ENCODE peak calls at places on chromosome 4, in six cellular contexts. One of them, this sample, is unnamed.

GRCh38 chr4:124111922-124112321 is 600.6 kb downstream of the ANKRD50 start:
- DNase-seq in IMR-90: peak
- DNase-seq in heart left ventricle: peak
- DNase-seq in dorsolateral prefrontal cortex: no peak
- DNase-seq in AG09309: peak
- DNase-seq in stomach: no peak
- DNase-seq in this sample: peak

GRCh38 chr4:37999000-37999745 is 39.0 kb downstream of the PTTG2 start:
- DNase-seq in IMR-90: no peak
- DNase-seq in heart left ventricle: no peak
- DNase-seq in dorsolateral prefrontal cortex: no peak
- DNase-seq in AG09309: no peak
- DNase-seq in stomach: no peak
- DNase-seq in this sample: no peak

GRCh38 chr4:181820518-181820917 is 422.7 kb upstream of the TENM3 start:
- DNase-seq in IMR-90: no peak
- DNase-seq in heart left ventricle: no peak
- DNase-seq in dorsolateral prefrontal cortex: no peak
- DNase-seq in AG09309: no peak
- DNase-seq in stomach: no peak
- DNase-seq in this sample: no peak

GRCh38 chr4:80806472-80806871 is 224.0 kb upstream of the BMP3 start:
- DNase-seq in IMR-90: no peak
- DNase-seq in heart left ventricle: no peak
- DNase-seq in dorsolateral prefrontal cortex: no peak
- DNase-seq in AG09309: no peak
- DNase-seq in stomach: no peak
- DNase-seq in this sample: no peak

GRCh38 chr4:33477715-33478114 is 2757.5 kb downstream of the PCDH7 start:
- DNase-seq in IMR-90: no peak
- DNase-seq in heart left ventricle: no peak
- DNase-seq in dorsolateral prefrontal cortex: no peak
- DNase-seq in AG09309: no peak
- DNase-seq in stomach: no peak
- DNase-seq in this sample: no peak

GRCh38 chr4:81180916-81181315 is 34.1 kb downstream of the PRKG2 start:
- DNase-seq in IMR-90: no peak
- DNase-seq in heart left ventricle: no peak
- DNase-seq in dorsolateral prefrontal cortex: no peak
- DNase-seq in AG09309: no peak
- DNase-seq in stomach: no peak
- DNase-seq in this sample: no peak

GRCh38 chr4:117447925-117448324 is 362.5 kb upstream of the TRAM1L1 start:
- DNase-seq in IMR-90: no peak
- DNase-seq in heart left ventricle: no peak
- DNase-seq in dorsolateral prefrontal cortex: no peak
- DNase-seq in AG09309: no peak
- DNase-seq in stomach: no peak
- DNase-seq in this sample: no peak

GRCh38 chr4:164871673-164872072 is 5.3 kb upstream of the APELA start:
- DNase-seq in IMR-90: no peak
- DNase-seq in heart left ventricle: no peak
- DNase-seq in dorsolateral prefrontal cortex: no peak
- DNase-seq in AG09309: no peak
- DNase-seq in stomach: no peak
- DNase-seq in this sample: no peak

GRCh38 chr4:11416071-11416766 is 12.5 kb downstream of the HS3ST1 start:
- DNase-seq in IMR-90: no peak
- DNase-seq in heart left ventricle: no peak
- DNase-seq in dorsolateral prefrontal cortex: no peak
- DNase-seq in AG09309: no peak
- DNase-seq in stomach: no peak
- DNase-seq in this sample: no peak

GRCh38 chr4:183098723-183099536 is at the start of gene WWC2:
- DNase-seq in IMR-90: peak
- DNase-seq in heart left ventricle: peak
- DNase-seq in dorsolateral prefrontal cortex: peak
- DNase-seq in AG09309: peak
- DNase-seq in stomach: peak
- DNase-seq in this sample: peak

GRCh38 chr4:156779774-156780173 is 191.8 kb downstream of the PDGFC start:
- DNase-seq in IMR-90: peak
- DNase-seq in heart left ventricle: no peak
- DNase-seq in dorsolateral prefrontal cortex: no peak
- DNase-seq in AG09309: no peak
- DNase-seq in stomach: no peak
- DNase-seq in this sample: peak

GRCh38 chr4:184402239-184402638 is 72.1 kb downstream of the IRF2 start:
- DNase-seq in IMR-90: no peak
- DNase-seq in heart left ventricle: no peak
- DNase-seq in dorsolateral prefrontal cortex: no peak
- DNase-seq in AG09309: no peak
- DNase-seq in stomach: no peak
- DNase-seq in this sample: no peak

DNA sequence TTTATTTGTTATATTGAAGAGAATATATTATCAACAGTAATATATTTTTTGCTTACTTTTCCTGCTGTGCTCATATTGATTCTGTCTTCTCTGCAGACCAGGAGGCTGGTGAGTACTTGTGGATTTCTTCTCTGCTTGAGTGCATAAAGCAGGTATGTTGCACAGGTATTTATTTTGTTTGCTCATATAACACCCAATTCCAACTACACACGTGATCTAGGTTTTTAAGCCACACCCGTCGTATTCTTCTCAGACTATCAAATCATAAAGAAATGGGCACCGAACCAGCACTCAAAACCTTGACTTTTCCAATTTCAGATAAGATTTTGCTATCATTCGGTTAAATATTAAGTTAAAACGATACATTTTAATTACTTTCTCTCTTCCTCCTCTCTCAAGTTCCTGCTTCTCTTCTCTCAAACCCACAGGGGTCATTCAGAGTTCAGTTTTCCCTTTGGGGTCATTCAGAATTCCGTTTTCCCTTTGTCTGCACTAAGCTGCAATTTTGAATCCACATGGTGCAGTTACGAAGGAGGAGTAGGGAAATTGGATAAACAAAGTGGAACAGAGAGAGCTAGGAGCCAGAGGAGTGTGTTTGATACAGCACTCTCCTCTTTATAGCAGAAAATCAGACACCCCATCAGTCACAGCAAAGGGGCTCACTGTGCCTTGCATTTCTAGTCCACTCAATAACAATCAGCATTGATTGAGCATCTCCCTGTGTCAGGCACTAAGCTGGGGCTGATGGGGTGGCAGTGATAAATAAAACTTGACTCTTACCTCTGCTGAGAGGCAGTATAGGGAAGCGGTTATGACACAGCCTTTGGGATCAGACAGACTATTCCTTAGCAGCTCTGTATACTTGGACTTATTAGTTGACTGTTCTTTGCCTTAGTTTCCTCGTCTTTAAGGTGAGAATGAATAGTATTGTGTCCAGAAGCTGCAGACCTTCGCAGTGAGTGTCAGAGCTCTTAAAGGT is at the start of gene ADH1C:
- DNase-seq in IMR-90: peak
- DNase-seq in heart left ventricle: peak
- DNase-seq in dorsolateral prefrontal cortex: no peak
- DNase-seq in AG09309: no peak
- DNase-seq in stomach: no peak
- DNase-seq in this sample: no peak
- H3K4me3 ChIP-seq in IMR-90: no peak
- H3K4me3 ChIP-seq in heart left ventricle: peak
- H3K4me3 ChIP-seq in dorsolateral prefrontal cortex: no peak
- H3K4me3 ChIP-seq in AG09309: no peak
- H3K4me3 ChIP-seq in stomach: peak
- H3K4me3 ChIP-seq in this sample: no peak

DNA sequence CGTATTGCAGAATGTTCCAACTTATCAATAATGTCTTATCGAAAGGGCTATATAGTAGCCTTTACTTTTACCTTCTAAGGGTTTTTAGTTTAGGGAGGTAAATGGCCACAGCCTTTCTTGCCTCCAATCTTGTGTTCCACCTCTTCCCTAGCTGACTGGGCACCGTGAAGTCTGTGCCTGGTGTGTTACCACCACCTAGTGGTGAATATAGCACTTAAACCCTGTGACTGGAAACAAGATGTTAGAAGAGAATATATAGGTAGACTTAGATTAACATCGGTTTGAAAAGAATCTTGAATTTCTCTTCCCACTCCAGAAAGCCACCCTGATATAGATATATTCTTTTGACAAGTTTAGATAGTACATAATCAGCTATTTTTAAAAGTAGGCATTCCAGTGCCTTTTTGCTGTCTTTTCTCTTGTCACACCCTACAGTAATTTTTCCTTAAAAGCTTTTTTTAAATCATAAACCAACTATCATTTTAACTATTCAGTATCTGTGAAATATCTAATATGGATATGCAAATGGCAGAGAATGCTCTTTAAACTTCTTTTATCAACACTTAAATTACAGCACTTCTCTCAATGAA is 27.8 kb upstream of the ADH7 start:
- DNase-seq in IMR-90: peak
- DNase-seq in heart left ventricle: peak
- DNase-seq in dorsolateral prefrontal cortex: peak
- DNase-seq in AG09309: peak
- DNase-seq in stomach: peak
- DNase-seq in this sample: peak
- TF ChIP-seq CTCF in IMR-90: peak
- TF ChIP-seq CTCF in heart left ventricle: peak
- TF ChIP-seq CTCF in dorsolateral prefrontal cortex: peak
- TF ChIP-seq CTCF in AG09309: peak
- TF ChIP-seq CTCF in stomach: no peak
- TF ChIP-seq CTCF in this sample: peak

DNA sequence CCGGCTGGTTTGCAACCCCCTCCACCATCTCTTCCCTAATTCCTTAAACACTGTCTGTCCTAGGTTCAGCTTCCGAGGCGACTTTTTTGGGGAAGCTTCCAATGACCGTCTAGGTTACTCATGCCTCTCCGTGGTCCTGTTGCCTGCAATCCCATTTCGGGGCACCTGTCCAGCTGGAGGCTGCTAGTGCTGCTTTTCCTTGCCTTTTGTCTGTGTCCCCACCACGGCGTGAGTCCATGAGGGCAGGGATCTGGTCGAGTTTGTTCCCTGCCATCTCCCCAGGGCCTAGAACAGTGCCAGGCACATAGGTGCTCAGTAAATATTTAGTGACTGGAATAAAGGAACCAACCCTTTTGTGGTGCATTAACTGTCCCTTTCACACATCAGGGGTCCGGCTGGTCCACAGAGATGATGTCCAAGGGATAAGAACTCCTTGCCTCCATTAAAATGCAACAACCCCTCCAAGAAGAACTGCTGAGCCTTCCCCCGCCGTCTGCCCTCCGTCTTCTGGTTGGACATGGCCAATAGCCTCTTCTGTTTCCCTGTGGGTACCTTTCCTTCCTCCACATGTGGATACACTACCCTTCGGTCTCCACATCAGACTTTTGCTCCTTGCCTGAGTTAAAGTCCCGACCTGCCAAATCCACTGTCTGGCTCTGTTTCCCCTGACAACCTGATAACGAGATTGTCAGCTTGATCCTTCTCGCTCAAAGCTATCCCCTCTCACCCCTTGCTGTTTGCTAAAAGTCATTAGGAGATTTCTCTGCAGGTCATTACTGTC is 5.6 kb upstream of the SORCS2 start:
- DNase-seq in IMR-90: no peak
- DNase-seq in heart left ventricle: no peak
- DNase-seq in dorsolateral prefrontal cortex: no peak
- DNase-seq in AG09309: no peak
- DNase-seq in stomach: no peak
- DNase-seq in this sample: no peak
- H3K4me3 ChIP-seq in IMR-90: no peak
- H3K4me3 ChIP-seq in heart left ventricle: no peak
- H3K4me3 ChIP-seq in dorsolateral prefrontal cortex: no peak
- H3K4me3 ChIP-seq in AG09309: no peak
- H3K4me3 ChIP-seq in stomach: no peak
- H3K4me3 ChIP-seq in this sample: no peak

GRCh38 chr4:144374065-144374464 is 233.5 kb upstream of the GYPA start:
- DNase-seq in IMR-90: no peak
- DNase-seq in heart left ventricle: no peak
- DNase-seq in dorsolateral prefrontal cortex: no peak
- DNase-seq in AG09309: no peak
- DNase-seq in stomach: no peak
- DNase-seq in this sample: no peak
- TF ChIP-seq CTCF in IMR-90: no peak
- TF ChIP-seq CTCF in heart left ventricle: no peak
- TF ChIP-seq CTCF in dorsolateral prefrontal cortex: no peak
- TF ChIP-seq CTCF in AG09309: no peak
- TF ChIP-seq CTCF in stomach: no peak
- TF ChIP-seq CTCF in this sample: no peak

GRCh38 chr4:138103597-138104461 is 138.3 kb downstream of the SLC7A11 start:
- DNase-seq in IMR-90: no peak
- DNase-seq in heart left ventricle: no peak
- DNase-seq in dorsolateral prefrontal cortex: no peak
- DNase-seq in AG09309: no peak
- DNase-seq in stomach: no peak
- DNase-seq in this sample: no peak
- H3K4me3 ChIP-seq in IMR-90: no peak
- H3K4me3 ChIP-seq in heart left ventricle: no peak
- H3K4me3 ChIP-seq in dorsolateral prefrontal cortex: peak
- H3K4me3 ChIP-seq in AG09309: no peak
- H3K4me3 ChIP-seq in stomach: no peak
- H3K4me3 ChIP-seq in this sample: no peak

GRCh38 chr4:131430302-131430701 is 1718.8 kb upstream of the PCDH10 start:
- DNase-seq in IMR-90: no peak
- DNase-seq in heart left ventricle: no peak
- DNase-seq in dorsolateral prefrontal cortex: no peak
- DNase-seq in AG09309: no peak
- DNase-seq in stomach: no peak
- DNase-seq in this sample: no peak
- TF ChIP-seq CTCF in IMR-90: no peak
- TF ChIP-seq CTCF in heart left ventricle: no peak
- TF ChIP-seq CTCF in dorsolateral prefrontal cortex: no peak
- TF ChIP-seq CTCF in AG09309: no peak
- TF ChIP-seq CTCF in stomach: no peak
- TF ChIP-seq CTCF in this sample: no peak

DNA sequence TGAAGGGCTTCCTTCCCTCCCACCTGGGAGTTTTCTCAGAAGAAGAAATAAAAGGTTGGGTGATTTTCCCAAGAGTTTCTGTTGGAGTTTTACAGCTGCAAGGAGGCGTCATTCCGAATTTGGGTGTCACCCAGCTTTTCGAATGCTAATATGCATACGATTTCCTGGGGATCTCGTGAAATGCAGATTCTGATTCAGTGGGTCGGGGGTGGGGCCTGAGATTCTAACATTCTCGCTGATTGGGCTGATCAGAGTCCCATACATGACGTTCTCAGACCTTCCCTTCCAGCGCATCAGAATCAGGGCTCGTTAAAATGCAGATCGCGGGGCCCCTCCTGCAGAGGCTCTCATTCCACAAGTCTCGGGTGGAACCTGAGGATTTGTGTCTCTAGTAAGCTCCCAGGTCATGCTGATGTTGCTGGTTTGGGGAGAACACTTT is 125.8 kb upstream of the STX18 start:
- DNase-seq in IMR-90: no peak
- DNase-seq in heart left ventricle: no peak
- DNase-seq in dorsolateral prefrontal cortex: no peak
- DNase-seq in AG09309: no peak
- DNase-seq in stomach: no peak
- DNase-seq in this sample: no peak
- H3K4me3 ChIP-seq in IMR-90: no peak
- H3K4me3 ChIP-seq in heart left ventricle: no peak
- H3K4me3 ChIP-seq in dorsolateral prefrontal cortex: no peak
- H3K4me3 ChIP-seq in AG09309: no peak
- H3K4me3 ChIP-seq in stomach: no peak
- H3K4me3 ChIP-seq in this sample: no peak

This sample was measured in astrocyte of the cerebellum.